ENCODE peak calls at places on chromosome 1, in four cellular contexts. D, O, B and Z are unnamed samples.

GRCh38 chr1:7299329-7299799 is 471.7 kb upstream of the VAMP3 start:
- DNase-seq in D (peak), B (no peak), O (peak), Z (peak)

GRCh38 chr1:903305-903704 is 20.4 kb upstream of the SAMD11 start:
- DNase-seq in B (no peak), O (no peak), D (no peak), Z (no peak)

GRCh38 chr1:69755647-69756046 is 187.9 kb downstream of the LRRC7 start:
- DNase-seq in D (no peak), O (no peak), B (no peak), Z (no peak)

GRCh38 chr1:13513885-13514546 is at the start of gene LRRC38:
- DNase-seq in B (no peak), O (no peak), D (no peak), Z (no peak)

GRCh38 chr1:220335668-220336067 is 63.4 kb upstream of the RAB3GAP2 start:
- DNase-seq in B (no peak), O (no peak), D (no peak), Z (peak)

GRCh38 chr1:66624412-66625060 is 90.6 kb downstream of the SGIP1 start:
- DNase-seq in B (no peak), D (peak), O (peak), Z (no peak)

GRCh38 chr1:97630281-97630680 is 290.6 kb downstream of the DPYD start:
- DNase-seq in B (no peak), O (no peak), D (no peak), Z (no peak)

GRCh38 chr1:204072951-204073836 is at the start of gene SOX13:
- DNase-seq in O (peak), D (peak), B (peak), Z (peak)

GRCh38 chr1:43651922-43652321 is 2.0 kb downstream of the KDM4A start:
- DNase-seq in O (no peak), B (no peak), D (no peak), Z (no peak)

GRCh38 chr1:108627256-108627655 is 33.6 kb downstream of the HENMT1 start:
- DNase-seq in O (no peak), B (no peak), D (no peak), Z (no peak)

GRCh38 chr1:217238945-217239344 is 391.9 kb downstream of the GPATCH2 start:
- DNase-seq in B (no peak), D (no peak), O (no peak), Z (no peak)

GRCh38 chr1:21594935-21595897 is 73.9 kb downstream of the RAP1GAP start:
- DNase-seq in D (peak), B (peak), O (no peak), Z (peak)

GRCh38 chr1:83029050-83029449 is 969.9 kb downstream of the TTLL7 start:
- DNase-seq in O (no peak), D (no peak), B (no peak), Z (no peak)

GRCh38 chr1:110436635-110437034 is 14.3 kb upstream of the PROK1 start:
- DNase-seq in O (peak), B (no peak), D (no peak), Z (no peak)